ENCODE peak calls at places on chromosome 10, in six cellular contexts. W, C, E, G, J and A are unnamed samples. For H3K4me1, the result is how much of the 10 kb centered on the place peaks cover.

GRCh38 chr10:50604049-50604640 is 19.6 kb downstream of the SGMS1 start:
- DNase-seq in W (no peak), C (no peak), E (no peak), G (no peak), J (no peak), A (no peak)

GRCh38 chr10:127978481-127978880 is 71.6 kb downstream of the PTPRE start:
- DNase-seq in W (no peak), C (no peak), E (no peak), G (no peak), J (no peak), A (no peak)

GRCh38 chr10:103967433-103968142 is 648 bp downstream of the SLK start:
- DNase-seq in W (peak), C (no peak), E (no peak), G (no peak), J (no peak), A (peak)

GRCh38 chr10:112336556-112337201 is 37.2 kb upstream of the ACSL5 start:
- DNase-seq in W (no peak), C (no peak), E (no peak), G (no peak), J (no peak), A (no peak)

GRCh38 chr10:29699621-29700020 is 64.8 kb upstream of the SVIL start:
- DNase-seq in W (no peak), C (no peak), E (no peak), G (no peak), J (no peak), A (no peak)

GRCh38 chr10:91709394-91709798 is 76.5 kb upstream of the PPP1R3C start:
- DNase-seq in W (no peak), C (peak), E (no peak), G (no peak), J (no peak), A (no peak)

GRCh38 chr10:133565441-133566294 is at the start of gene SYCE1:
- DNase-seq in W (no peak), C (no peak), E (peak), G (peak), J (no peak), A (peak)

GRCh38 chr10:104447899-104448298 is 94.3 kb downstream of the CFAP58 start:
- DNase-seq in W (no peak), C (no peak), E (no peak), G (no peak), J (no peak), A (no peak)

GRCh38 chr10:119653209-119653608 is 2.0 kb downstream of the BAG3 start:
- DNase-seq in W (no peak), C (peak), E (no peak), G (no peak), J (no peak), A (no peak)

GRCh38 chr10:81905161-81905560 is 30.2 kb downstream of the NRG3 start:
- DNase-seq in W (no peak), C (no peak), E (no peak), G (no peak), J (no peak), A (no peak)

GRCh38 chr10:82266438-82266837 is 391.4 kb downstream of the NRG3 start:
- DNase-seq in W (no peak), C (no peak), E (no peak), G (no peak), J (no peak), A (no peak)

GRCh38 chr10:120286280-120286679 is 170.7 kb upstream of the PLPP4 start:
- DNase-seq in W (no peak), C (no peak), E (no peak), G (no peak), J (no peak), A (no peak)

GRCh38 chr10:127695431-127695830 is 41.6 kb upstream of the FOXI2 start:
- DNase-seq in W (no peak), C (no peak), E (no peak), G (no peak), J (no peak), A (no peak)

GRCh38 chr10:132229834-132230556 is 43.2 kb downstream of the DPYSL4 start:
- DNase-seq in W (no peak), C (no peak), E (peak), G (peak), J (no peak), A (no peak)

GRCh38 chr10:105950410-105950809 is 1214.1 kb downstream of the SORCS1 start:
- DNase-seq in W (peak), C (peak), E (no peak), G (peak), J (no peak), A (peak)

GRCh38 chr10:132415255-132415654 is 18.3 kb downstream of the PWWP2B start:
- DNase-seq in W (no peak), C (no peak), E (no peak), G (no peak), J (no peak), A (no peak)

GRCh38 chr10:23768281-23768680 is 329.4 kb downstream of the OTUD1 start:
- DNase-seq in W (no peak), C (no peak), E (no peak), G (no peak), J (no peak), A (no peak)

GRCh38 chr10:59290448-59290847 is 71.9 kb downstream of the FAM13C start:
- DNase-seq in W (no peak), C (no peak), E (no peak), G (no peak), J (no peak), A (no peak)

GRCh38 chr10:88227342-88228018 is 355.6 kb downstream of the RNLS start:
- DNase-seq in W (peak), C (peak), E (no peak), G (no peak), J (no peak), A (peak)

GRCh38 chr10:86085136-86085535 is 281.5 kb downstream of the GRID1 start:
- DNase-seq in W (no peak), C (no peak), E (no peak), G (no peak), J (no peak), A (no peak)

GRCh38 chr10:97023401-97024180 is 162.2 kb downstream of the SLIT1 start:
- DNase-seq in W (no peak), C (no peak), E (no peak), G (peak), J (no peak), A (no peak)
- H3K4me3 ChIP-seq in W (no peak), C (no peak), E (no peak), G (no peak), J (no peak), A (no peak)

GRCh38 chr10:18473424-18474110 is 177.8 kb downstream of the NSUN6 start:
- DNase-seq in W (no peak), C (peak), E (no peak), G (peak), J (no peak), A (peak)
- TF ChIP-seq CTCF in W (no peak), C (no peak), E (no peak), G (no peak), J (no peak), A (no peak)

GRCh38 chr10:102601639-102602038 is 42.6 kb upstream of the TRIM8 start:
- DNase-seq in W (no peak), C (no peak), E (no peak), G (no peak), J (no peak), A (no peak)

GRCh38 chr10:102597131-102597891 is 47.0 kb upstream of the TRIM8 start:
- DNase-seq in W (no peak), C (no peak), E (peak), G (no peak), J (no peak), A (no peak)

GRCh38 chr10:102600816-102601215 is 43.5 kb upstream of the TRIM8 start:
- DNase-seq in W (no peak), C (no peak), E (no peak), G (no peak), J (no peak), A (no peak)

GRCh38 chr10:102602272-102603045 is 41.8 kb upstream of the TRIM8 start:
- DNase-seq in W (no peak), C (no peak), E (no peak), G (peak), J (peak), A (peak)

GRCh38 chr10:102599565-102600327 is 44.5 kb upstream of the TRIM8 start:
- DNase-seq in W (no peak), C (no peak), E (peak), G (peak), J (no peak), A (no peak)
- H3K4me1 ChIP-seq in W (under half), C (under half), E (under half), G (under half), J (under half), A (under half)

GRCh38 chr10:31759816-31760626 is 168.6 kb downstream of the ARHGAP12 start:
- DNase-seq in W (peak), C (peak), E (peak), G (peak), J (peak), A (peak)

GRCh38 chr10:31761156-31761555 is 167.5 kb downstream of the ARHGAP12 start:
- DNase-seq in W (no peak), C (no peak), E (no peak), G (no peak), J (no peak), A (no peak)

GRCh38 chr10:31759124-31759798 is 169.4 kb downstream of the ARHGAP12 start:
- DNase-seq in W (peak), C (no peak), E (peak), G (peak), J (peak), A (no peak)

GRCh38 chr10:31762306-31762705 is 166.3 kb downstream of the ARHGAP12 start:
- DNase-seq in W (no peak), C (no peak), E (no peak), G (no peak), J (no peak), A (no peak)

DNA sequence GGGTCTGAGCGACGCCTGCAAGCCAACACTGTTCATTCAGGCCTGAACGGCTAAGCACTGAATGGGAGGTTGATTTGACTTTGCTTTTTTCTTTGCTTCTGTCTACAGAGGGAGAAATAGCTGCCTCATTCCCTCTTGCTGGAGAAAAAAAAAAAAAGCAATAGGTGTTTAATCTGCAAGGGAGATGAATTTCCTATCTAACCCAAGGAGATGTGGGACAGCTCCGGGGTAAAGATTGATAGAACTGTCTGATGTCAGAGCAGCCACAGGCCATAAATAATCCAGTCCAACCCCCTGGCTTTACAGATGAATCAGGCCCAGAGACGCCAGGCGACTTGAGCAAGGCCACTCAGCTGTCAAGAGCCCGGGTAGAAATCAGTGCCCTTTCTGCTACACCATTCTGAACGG is 168.0 kb downstream of the ARHGAP12 start:
- DNase-seq in W (no peak), C (no peak), E (no peak), G (no peak), J (no peak), A (no peak)
- H3K4me3 ChIP-seq in W (peak), C (no peak), E (peak), G (peak), J (peak), A (peak)

DNA sequence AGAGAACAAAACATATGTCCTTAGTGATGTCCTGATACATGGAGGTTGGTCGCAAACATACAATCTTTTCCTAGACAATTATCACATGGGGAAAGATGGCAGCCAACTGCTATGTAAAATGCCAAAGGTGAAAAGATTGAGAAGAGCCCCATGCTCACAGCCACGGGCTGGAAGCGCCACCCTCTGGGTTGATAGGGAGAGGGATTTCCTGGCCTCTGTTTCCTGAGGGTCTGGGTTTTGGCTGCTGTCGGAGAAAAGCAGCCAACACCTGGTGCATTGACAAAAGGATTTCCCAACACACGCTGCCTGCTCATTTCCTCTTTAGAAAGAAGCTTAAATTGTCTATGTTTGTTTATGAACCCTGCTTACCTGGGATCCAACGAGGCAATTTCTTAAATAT is 43.8 kb downstream of the ITIH5 start:
- DNase-seq in W (no peak), C (no peak), E (no peak), G (no peak), J (no peak), A (no peak)
- TF ChIP-seq CTCF in W (no peak), C (no peak), E (peak), G (no peak), J (no peak), A (no peak)

DNA sequence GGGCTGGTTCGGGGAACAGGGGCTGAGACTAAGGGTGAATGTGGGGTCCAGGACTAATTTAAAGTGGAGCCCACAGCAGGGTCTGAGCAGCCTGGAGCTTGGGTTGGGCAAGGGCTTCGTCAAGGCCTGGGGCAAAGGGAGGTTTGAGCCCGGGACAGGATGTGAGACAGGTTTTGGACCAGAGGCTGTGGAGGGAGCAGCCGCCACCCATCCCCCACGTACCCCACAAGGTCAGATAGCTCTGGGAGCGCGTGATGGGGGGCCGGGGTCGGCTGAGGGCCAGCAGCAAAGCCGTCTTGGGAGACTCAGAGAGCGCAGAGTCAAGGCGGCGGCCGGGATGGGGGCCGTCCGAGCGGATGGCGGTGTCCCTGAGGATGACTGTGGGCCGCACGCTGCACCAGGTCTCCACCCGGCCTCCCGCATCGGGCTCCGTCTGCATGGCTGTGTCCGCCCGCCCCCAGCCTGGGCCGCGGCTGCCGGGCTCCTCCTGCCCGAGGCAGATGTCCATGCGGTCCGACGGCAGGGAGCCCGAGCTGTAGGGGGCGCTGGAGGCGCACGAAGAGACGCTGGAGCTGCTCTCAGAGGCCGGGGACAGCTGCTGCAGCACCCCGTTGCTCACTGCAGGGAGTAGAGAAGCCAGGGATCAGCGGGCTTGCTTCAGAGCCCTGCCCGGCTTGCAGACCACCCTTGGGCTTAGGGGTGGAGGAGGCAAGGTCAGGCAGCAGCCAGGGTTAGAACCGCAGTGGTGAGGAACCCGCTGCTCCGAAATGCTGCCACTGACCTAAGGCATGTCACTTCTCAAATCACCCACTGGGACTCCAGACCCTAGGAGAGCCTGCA is 12.1 kb downstream of the PDZD7 start:
- DNase-seq in W (peak), C (peak), E (peak), G (peak), J (peak), A (peak)
- H3K4me1 ChIP-seq in W (under half), C (under half), E (under half), G (under half), J (under half), A (under half)

GRCh38 chr10:21368022-21368582 is 157.4 kb downstream of the SKIDA1 start:
- DNase-seq in W (peak), C (no peak), E (no peak), G (no peak), J (no peak), A (peak)

GRCh38 chr10:21363087-21363752 is 162.3 kb downstream of the SKIDA1 start:
- DNase-seq in W (peak), C (no peak), E (no peak), G (no peak), J (no peak), A (peak)

GRCh38 chr10:21364196-21365114 is 161.0 kb downstream of the SKIDA1 start:
- DNase-seq in W (peak), C (peak), E (peak), G (no peak), J (no peak), A (peak)

GRCh38 chr10:21359202-21359601 is 166.3 kb downstream of the SKIDA1 start:
- DNase-seq in W (no peak), C (no peak), E (no peak), G (no peak), J (no peak), A (no peak)

DNA sequence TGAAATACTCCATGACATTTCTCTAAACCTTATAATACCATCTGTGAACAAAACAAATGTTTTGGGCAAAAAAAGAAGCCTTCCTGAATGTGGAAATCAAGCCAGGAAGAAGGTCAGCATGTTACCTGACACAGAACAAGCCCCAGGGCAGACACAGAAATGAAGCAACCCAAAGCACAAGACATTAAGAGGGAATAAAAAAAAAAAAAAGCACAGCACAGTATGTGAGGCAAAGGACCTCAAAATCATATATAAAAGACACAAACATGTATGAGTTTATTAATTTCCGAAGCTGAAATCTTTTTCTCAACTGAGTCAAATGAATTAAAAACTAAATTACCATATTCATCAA is 161.8 kb downstream of the SKIDA1 start:
- DNase-seq in W (peak), C (no peak), E (no peak), G (no peak), J (no peak), A (no peak)
- H3K4me3 ChIP-seq in W (peak), C (no peak), E (no peak), G (no peak), J (no peak), A (no peak)

GRCh38 chr10:109727436-109727835 is 195.9 kb downstream of the XPNPEP1 start:
- DNase-seq in W (no peak), C (no peak), E (no peak), G (no peak), J (no peak), A (no peak)
- TF ChIP-seq CTCF in W (no peak), C (no peak), E (no peak), G (no peak), J (no peak), A (no peak)

GRCh38 chr10:3808689-3809199 is 23.7 kb upstream of the KLF6 start:
- DNase-seq in W (no peak), C (no peak), E (no peak), G (no peak), J (no peak), A (no peak)

GRCh38 chr10:3807221-3807927 is 22.4 kb upstream of the KLF6 start:
- DNase-seq in W (no peak), C (no peak), E (no peak), G (no peak), J (no peak), A (no peak)

GRCh38 chr10:3806603-3807002 is 21.6 kb upstream of the KLF6 start:
- DNase-seq in W (peak), C (peak), E (no peak), G (no peak), J (no peak), A (no peak)

GRCh38 chr10:3805791-3806381 is 20.9 kb upstream of the KLF6 start:
- DNase-seq in W (peak), C (peak), E (peak), G (no peak), J (peak), A (no peak)

DNA sequence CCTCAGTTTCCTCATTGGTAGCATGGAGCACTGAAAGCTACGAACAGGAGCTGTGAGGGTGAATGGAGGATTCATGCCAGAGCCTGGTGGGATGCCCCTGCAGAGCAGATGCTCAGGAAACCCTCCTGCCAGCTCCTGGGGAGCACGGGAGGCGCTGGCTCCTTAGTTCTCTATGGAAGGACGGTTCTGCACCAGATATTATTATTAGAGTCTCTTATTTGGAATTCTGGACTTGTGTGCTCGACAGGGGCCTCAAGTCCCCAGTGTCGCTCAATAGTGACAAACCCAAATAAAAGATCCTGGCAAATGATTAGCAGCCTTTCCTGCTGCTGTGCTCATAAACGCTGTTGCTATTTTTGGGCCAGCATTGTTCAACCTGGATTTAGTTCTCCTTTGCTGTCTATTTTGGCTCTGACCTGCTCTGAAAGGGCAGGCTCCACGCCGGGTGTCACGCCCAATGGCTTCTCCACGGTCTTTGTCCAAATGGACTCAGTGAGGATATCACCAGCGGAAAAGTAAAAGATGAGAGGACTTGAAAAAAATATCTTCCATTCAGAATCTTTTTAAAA is 23.0 kb upstream of the KLF6 start:
- DNase-seq in W (no peak), C (no peak), E (peak), G (no peak), J (no peak), A (no peak)
- H3K4me1 ChIP-seq in W (half or more), C (under half), E (under half), G (under half), J (half or more), A (under half)

DNA sequence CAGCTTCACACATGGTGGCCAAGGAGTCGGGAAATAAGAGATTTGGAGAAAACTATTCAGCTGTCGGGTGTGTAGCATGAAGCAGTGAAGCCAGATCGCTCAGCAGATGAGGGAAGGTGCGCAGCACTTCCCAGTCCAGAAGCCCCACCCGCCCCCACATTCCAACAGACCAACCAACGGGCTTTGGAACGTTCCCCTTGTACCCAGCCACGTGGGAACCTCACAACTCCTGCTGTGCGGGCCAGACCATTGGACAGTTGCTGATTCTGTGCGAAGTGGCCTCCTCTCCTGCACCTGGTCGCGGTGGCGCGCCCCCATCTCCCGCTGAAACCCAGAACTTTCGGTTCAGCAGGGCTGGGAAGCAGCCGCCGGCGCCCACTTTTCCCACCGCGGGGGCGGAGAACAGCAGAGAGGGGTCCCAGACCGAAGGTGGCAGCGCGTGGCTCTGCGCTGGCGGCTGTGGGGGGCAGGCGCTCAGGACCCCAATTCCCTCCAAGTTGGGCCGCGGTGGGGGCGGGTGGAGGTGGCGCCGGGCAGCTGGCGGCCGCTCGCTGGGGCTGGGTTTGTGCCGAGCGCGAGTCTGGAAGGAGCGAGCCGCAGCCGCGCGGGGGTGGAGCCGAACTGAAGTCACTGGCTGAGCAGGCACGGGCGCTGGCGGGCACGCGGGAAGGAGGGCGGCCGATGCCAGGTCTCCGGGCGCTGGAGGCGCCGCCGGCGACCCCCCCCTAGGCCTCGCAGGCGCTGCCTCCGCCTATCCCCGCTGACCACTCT is 1301.5 kb upstream of the SORCS1 start:
- DNase-seq in W (no peak), C (no peak), E (peak), G (peak), J (no peak), A (peak)
- H3K4me3 ChIP-seq in W (no peak), C (peak), E (peak), G (peak), J (peak), A (peak)